ENCODE peak calls at places on chromosomes 1 and 21, in seven cellular contexts. O is endothelial cell; X is D721Med; W is HFF-Myc; M is CD8-positive, alpha-beta T cell; R is K562; F is omental fat pad. T is an unnamed sample.

GRCh38 chr21:40511976-40512375 is 335.0 kb downstream of the DSCAM start:
- DNase-seq in F (no peak), O (no peak), R (no peak), M (no peak), X (no peak), W (no peak), T (no peak)

GRCh38 chr1:228490120-228491078 is 3.2 kb downstream of the RNF187 start:
- DNase-seq in W (no peak), O (no peak), R (no peak), F (no peak), X (no peak), M (no peak), T (no peak)

GRCh38 chr1:165434264-165434663 is 10.7 kb downstream of the RXRG start:
- DNase-seq in R (no peak), W (no peak), X (no peak), F (no peak), O (no peak), M (no peak), T (no peak)

GRCh38 chr1:89942014-89942413 is 52.9 kb upstream of the ZNF326 start:
- DNase-seq in X (no peak), R (no peak), O (no peak), W (no peak), F (no peak), M (no peak), T (no peak)

GRCh38 chr1:1090424-1091343 is 16.6 kb upstream of the RNF223 start:
- DNase-seq in O (no peak), X (no peak), W (no peak), R (no peak), F (no peak), M (no peak), T (peak; percentile 67)

GRCh38 chr1:20847619-20848080 is 60.5 kb upstream of the HP1BP3 start:
- DNase-seq in F (no peak), O (no peak), W (no peak), X (no peak), M (no peak), R (no peak), T (no peak)

GRCh38 chr1:43034195-43034658 is 75.6 kb upstream of the SLC2A1 start:
- DNase-seq in R (no peak), X (no peak), W (no peak), O (peak; percentile 22), F (no peak), M (no peak), T (no peak)

GRCh38 chr1:2194898-2195673 is 514 bp upstream of the FAAP20 start:
- DNase-seq in O (peak; percentile 90), R (peak; percentile 82), W (no peak), M (peak; percentile 81), X (peak; percentile 69), F (peak; percentile 70), T (peak; percentile 89)

GRCh38 chr1:156583821-156584622 is 4.5 kb downstream of the TTC24 start:
- DNase-seq in W (peak; percentile 59), R (peak; percentile 81), O (peak; percentile 76), X (peak; percentile 94), M (peak; percentile 64), F (peak; percentile 77), T (no peak)

GRCh38 chr1:238672262-238672661 is 714.1 kb upstream of the CHRM3 start:
- DNase-seq in R (no peak), F (no peak), W (no peak), M (no peak), O (no peak), X (peak; percentile 50), T (no peak)

GRCh38 chr1:93143136-93143535 is 37.1 kb downstream of the TMED5 start:
- DNase-seq in R (no peak), X (no peak), F (no peak), W (no peak), M (no peak), O (no peak), T (no peak)

GRCh38 chr1:20685099-20685662 is 24.0 kb upstream of the DDOST start:
- DNase-seq in W (no peak), F (no peak), O (no peak), R (no peak), X (no peak), M (no peak), T (no peak)

GRCh38 chr1:240258910-240259309 is 167.2 kb downstream of the FMN2 start:
- DNase-seq in M (no peak), W (peak; percentile 66), F (no peak), R (no peak), X (no peak), O (no peak), T (no peak)

GRCh38 chr1:35030338-35031102 is 1.2 kb downstream of the ZMYM6 start:
- DNase-seq in X (no peak), O (no peak), F (no peak), W (no peak), R (no peak), M (no peak), T (no peak)

GRCh38 chr1:184793967-184794366 is 39.3 kb upstream of the EDEM3 start:
- DNase-seq in W (no peak), M (no peak), F (no peak), O (no peak), R (no peak), X (no peak), T (no peak)

GRCh38 chr1:245091818-245092637 is 62.8 kb upstream of the KIF26B start:
- DNase-seq in F (no peak), X (no peak), W (peak; percentile 92), M (no peak), O (peak; percentile 6), R (peak; percentile 36), T (no peak)

GRCh38 chr1:75159154-75159553 is 25.0 kb downstream of the LHX8 start:
- DNase-seq in R (no peak), F (no peak), M (no peak), X (no peak), O (no peak), W (no peak), T (no peak)

GRCh38 chr1:19960621-19961020 is 18.8 kb downstream of the PLA2G2A start:
- DNase-seq in O (no peak), R (no peak), M (no peak), X (no peak), F (no peak), W (no peak), T (no peak)

GRCh38 chr1:98119793-98120192 is 199.0 kb upstream of the DPYD start:
- DNase-seq in F (no peak), O (peak; percentile 49), M (no peak), R (no peak), W (no peak), X (no peak), T (no peak)

GRCh38 chr1:30650038-30650958 is 73.1 kb downstream of the MATN1 start:
- DNase-seq in F (no peak), R (no peak), O (no peak), X (no peak), W (no peak), M (no peak), T (no peak)

GRCh38 chr1:224042557-224043118 is 71.3 kb upstream of the FBXO28 start:
- DNase-seq in W (no peak), R (no peak), X (no peak), O (no peak), M (no peak), F (no peak), T (no peak)

GRCh38 chr21:35086357-35086756 is 37.3 kb upstream of the RUNX1 start:
- DNase-seq in M (no peak), O (no peak), R (no peak), W (no peak), X (no peak), F (no peak), T (no peak)

GRCh38 chr1:54371936-54372385 is 34.2 kb downstream of the SSBP3 start:
- DNase-seq in R (no peak), M (no peak), F (no peak), W (no peak), X (no peak), O (no peak), T (no peak)

GRCh38 chr21:33299181-33299752 is 25.5 kb upstream of the IFNAR1 start:
- DNase-seq in X (no peak), O (no peak), F (no peak), W (no peak), M (peak; percentile 9), R (no peak), T (peak; percentile 58)

GRCh38 chr1:19067187-19067911 is 110.9 kb upstream of the IFFO2 start:
- DNase-seq in W (no peak), X (no peak), O (peak; percentile 35), F (no peak), M (no peak), R (no peak), T (no peak)

GRCh38 chr1:23896491-23896890 is 16.7 kb downstream of the CNR2 start:
- DNase-seq in O (no peak), F (no peak), R (no peak), W (no peak), X (no peak), M (no peak), T (no peak)

GRCh38 chr1:23897083-23897482 is 16.1 kb downstream of the CNR2 start:
- DNase-seq in M (no peak), F (no peak), R (no peak), O (no peak), W (no peak), X (no peak), T (no peak)

GRCh38 chr1:23895993-23896392 is 17.2 kb downstream of the CNR2 start:
- DNase-seq in W (no peak), F (no peak), X (no peak), M (no peak), R (no peak), O (no peak), T (no peak)

GRCh38 chr1:23902611-23903278 is 10.4 kb downstream of the CNR2 start:
- DNase-seq in W (no peak), R (no peak), F (no peak), X (no peak), M (no peak), O (no peak), T (no peak)

GRCh38 chr1:23899070-23899469 is 14.1 kb downstream of the CNR2 start:
- DNase-seq in O (no peak), X (no peak), R (no peak), W (no peak), M (no peak), F (no peak), T (no peak)
- TF ChIP-seq CTCF in O (no peak), X (no peak), R (no peak), W (no peak), M (no peak), F (no peak), T (no peak)

GRCh38 chr1:159196543-159196942 is 8.1 kb upstream of the ACKR1 start:
- DNase-seq in F (no peak), M (no peak), X (no peak), W (no peak), O (no peak), R (no peak), T (no peak)
- TF ChIP-seq CTCF in F (no peak), M (no peak), X (peak; percentile 8), W (no peak), O (peak; percentile 58), R (peak; percentile 37), T (peak; percentile 48)

GRCh38 chr1:50959913-50960844 is at the start of gene FAF1:
- DNase-seq in W (peak; percentile 82), O (peak; percentile 97), F (peak; percentile 82), X (peak; percentile 85), R (peak; percentile 95), M (peak; percentile 96), T (peak; percentile 97)
- TF ChIP-seq CTCF in W (no peak), O (peak; percentile 43), F (no peak), X (no peak), R (peak; percentile 56), M (no peak), T (peak; percentile 65)

GRCh38 chr1:172041689-172042088 is 200.4 kb downstream of the DNM3 start:
- DNase-seq in X (no peak), O (no peak), M (no peak), R (no peak), F (no peak), W (peak; percentile 24), T (no peak)
- TF ChIP-seq CTCF in X (peak; percentile 38), O (no peak), M (no peak), R (no peak), F (no peak), W (peak; percentile 43), T (peak; percentile 62)